ENCODE peak calls at places on chromosomes 5 and 9, in eight cellular contexts. One of them, this sample, is unnamed. For H3K4me1, the result is how much of the 10 kb centered on the place peaks cover.

GRCh38 chr9:27645166-27645840 is 72.0 kb upstream of the C9orf72 start:
- DNase-seq in body of pancreas: no peak
- DNase-seq in left ventricle myocardium inferior: no peak
- DNase-seq in pancreas: no peak
- DNase-seq in PC-9: no peak
- DNase-seq in right atrium auricular region: no peak
- DNase-seq in uterus: no peak
- DNase-seq in naive thymus-derived CD4-positive, alpha-beta T cell: no peak
- DNase-seq in this sample: no peak

GRCh38 chr5:52864884-52865283 is 77.2 kb downstream of the ITGA1 start:
- DNase-seq in body of pancreas: no peak
- DNase-seq in left ventricle myocardium inferior: no peak
- DNase-seq in pancreas: no peak
- DNase-seq in PC-9: no peak
- DNase-seq in right atrium auricular region: no peak
- DNase-seq in uterus: no peak
- DNase-seq in naive thymus-derived CD4-positive, alpha-beta T cell: no peak
- DNase-seq in this sample: no peak

GRCh38 chr5:95697781-95698681 is 15.2 kb upstream of the SPATA9 start:
- DNase-seq in body of pancreas: no peak
- DNase-seq in left ventricle myocardium inferior: no peak
- DNase-seq in pancreas: no peak
- DNase-seq in PC-9: peak
- DNase-seq in right atrium auricular region: no peak
- DNase-seq in uterus: no peak
- DNase-seq in naive thymus-derived CD4-positive, alpha-beta T cell: no peak
- DNase-seq in this sample: no peak

GRCh38 chr5:56862909-56863308 is 46.5 kb upstream of the SETD9 start:
- DNase-seq in body of pancreas: no peak
- DNase-seq in left ventricle myocardium inferior: no peak
- DNase-seq in pancreas: no peak
- DNase-seq in PC-9: no peak
- DNase-seq in right atrium auricular region: no peak
- DNase-seq in uterus: no peak
- DNase-seq in naive thymus-derived CD4-positive, alpha-beta T cell: no peak
- DNase-seq in this sample: no peak

GRCh38 chr5:78755822-78756429 is 107.4 kb upstream of the LHFPL2 start:
- DNase-seq in body of pancreas: no peak
- DNase-seq in left ventricle myocardium inferior: no peak
- DNase-seq in pancreas: no peak
- DNase-seq in PC-9: peak
- DNase-seq in right atrium auricular region: no peak
- DNase-seq in uterus: no peak
- DNase-seq in naive thymus-derived CD4-positive, alpha-beta T cell: no peak
- DNase-seq in this sample: no peak

GRCh38 chr5:176425138-176425537 is 8.8 kb upstream of the CLTB start:
- DNase-seq in body of pancreas: no peak
- DNase-seq in left ventricle myocardium inferior: no peak
- DNase-seq in pancreas: no peak
- DNase-seq in PC-9: peak
- DNase-seq in right atrium auricular region: no peak
- DNase-seq in uterus: no peak
- DNase-seq in naive thymus-derived CD4-positive, alpha-beta T cell: no peak
- DNase-seq in this sample: no peak

GRCh38 chr5:175589714-175590113 is 68.2 kb upstream of the HRH2 start:
- DNase-seq in body of pancreas: no peak
- DNase-seq in left ventricle myocardium inferior: no peak
- DNase-seq in pancreas: no peak
- DNase-seq in PC-9: no peak
- DNase-seq in right atrium auricular region: no peak
- DNase-seq in uterus: no peak
- DNase-seq in naive thymus-derived CD4-positive, alpha-beta T cell: no peak
- DNase-seq in this sample: no peak

GRCh38 chr9:80649001-80649420 is 1040.3 kb downstream of the TLE1 start:
- DNase-seq in body of pancreas: peak
- DNase-seq in left ventricle myocardium inferior: no peak
- DNase-seq in pancreas: no peak
- DNase-seq in PC-9: no peak
- DNase-seq in right atrium auricular region: peak
- DNase-seq in uterus: peak
- DNase-seq in naive thymus-derived CD4-positive, alpha-beta T cell: no peak
- DNase-seq in this sample: no peak

GRCh38 chr5:168270446-168270845 is 21.0 kb upstream of the WWC1 start:
- DNase-seq in body of pancreas: no peak
- DNase-seq in left ventricle myocardium inferior: no peak
- DNase-seq in pancreas: no peak
- DNase-seq in PC-9: peak
- DNase-seq in right atrium auricular region: no peak
- DNase-seq in uterus: no peak
- DNase-seq in naive thymus-derived CD4-positive, alpha-beta T cell: no peak
- DNase-seq in this sample: no peak

GRCh38 chr5:102628449-102629175 is 126.5 kb upstream of the PAM start:
- DNase-seq in body of pancreas: peak
- DNase-seq in left ventricle myocardium inferior: no peak
- DNase-seq in pancreas: no peak
- DNase-seq in PC-9: peak
- DNase-seq in right atrium auricular region: no peak
- DNase-seq in uterus: no peak
- DNase-seq in naive thymus-derived CD4-positive, alpha-beta T cell: no peak
- DNase-seq in this sample: no peak

GRCh38 chr5:145991044-145991575 is 54.7 kb downstream of the SH3RF2 start:
- DNase-seq in body of pancreas: no peak
- DNase-seq in left ventricle myocardium inferior: no peak
- DNase-seq in pancreas: no peak
- DNase-seq in PC-9: no peak
- DNase-seq in right atrium auricular region: no peak
- DNase-seq in uterus: no peak
- DNase-seq in naive thymus-derived CD4-positive, alpha-beta T cell: no peak
- DNase-seq in this sample: no peak

GRCh38 chr5:142888469-142889085 is 118.4 kb downstream of the ARHGAP26 start:
- DNase-seq in body of pancreas: peak
- DNase-seq in left ventricle myocardium inferior: no peak
- DNase-seq in pancreas: no peak
- DNase-seq in PC-9: peak
- DNase-seq in right atrium auricular region: no peak
- DNase-seq in uterus: no peak
- DNase-seq in naive thymus-derived CD4-positive, alpha-beta T cell: no peak
- DNase-seq in this sample: no peak

DNA sequence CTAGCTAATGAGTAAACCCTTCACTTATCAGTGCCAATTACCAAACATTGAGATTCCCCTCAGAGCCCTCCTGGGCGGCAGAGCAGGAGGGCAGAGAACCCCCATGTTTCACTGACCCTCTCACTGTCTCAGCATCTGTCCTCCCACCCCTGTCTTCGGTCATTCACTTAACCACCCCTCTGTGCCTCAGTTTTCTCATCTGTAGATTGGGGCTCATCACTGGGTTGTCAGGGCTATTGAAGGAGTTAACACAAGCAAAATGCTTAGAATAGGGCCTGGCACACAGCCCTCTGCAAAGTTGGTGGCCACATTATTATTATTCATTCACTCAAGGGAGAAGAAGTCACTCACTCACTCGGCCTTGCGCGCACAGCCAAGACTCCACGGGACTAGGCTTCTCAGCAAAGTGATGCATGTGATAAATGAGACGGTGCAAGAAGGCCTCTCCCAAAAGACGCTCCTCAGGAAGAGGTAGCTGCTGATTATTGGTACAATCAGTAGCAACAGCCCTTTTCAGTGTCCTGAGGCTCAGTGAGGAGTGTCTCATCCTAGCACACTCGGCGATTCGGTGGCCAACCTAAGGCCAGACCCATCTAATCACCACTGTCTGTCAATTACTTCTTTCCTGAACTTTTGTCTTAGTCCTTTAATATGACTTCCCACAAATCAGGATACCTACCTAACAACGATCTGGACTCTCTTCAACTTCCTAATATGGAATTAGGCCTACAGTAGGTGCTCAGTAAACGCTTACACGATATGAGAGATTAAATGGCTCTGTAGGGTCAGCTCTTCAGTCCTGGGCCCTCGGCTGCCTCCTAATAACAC is 7.9 kb downstream of the PDGFRB start:
- DNase-seq in body of pancreas: no peak
- DNase-seq in left ventricle myocardium inferior: no peak
- DNase-seq in pancreas: no peak
- DNase-seq in PC-9: no peak
- DNase-seq in right atrium auricular region: no peak
- DNase-seq in uterus: no peak
- DNase-seq in naive thymus-derived CD4-positive, alpha-beta T cell: no peak
- DNase-seq in this sample: no peak
- H3K4me1 ChIP-seq in body of pancreas: under half
- H3K4me1 ChIP-seq in left ventricle myocardium inferior: half or more
- H3K4me1 ChIP-seq in pancreas: under half
- H3K4me1 ChIP-seq in PC-9: under half
- H3K4me1 ChIP-seq in right atrium auricular region: half or more
- H3K4me1 ChIP-seq in uterus: under half
- H3K4me1 ChIP-seq in naive thymus-derived CD4-positive, alpha-beta T cell: under half
- H3K4me1 ChIP-seq in this sample: under half

DNA sequence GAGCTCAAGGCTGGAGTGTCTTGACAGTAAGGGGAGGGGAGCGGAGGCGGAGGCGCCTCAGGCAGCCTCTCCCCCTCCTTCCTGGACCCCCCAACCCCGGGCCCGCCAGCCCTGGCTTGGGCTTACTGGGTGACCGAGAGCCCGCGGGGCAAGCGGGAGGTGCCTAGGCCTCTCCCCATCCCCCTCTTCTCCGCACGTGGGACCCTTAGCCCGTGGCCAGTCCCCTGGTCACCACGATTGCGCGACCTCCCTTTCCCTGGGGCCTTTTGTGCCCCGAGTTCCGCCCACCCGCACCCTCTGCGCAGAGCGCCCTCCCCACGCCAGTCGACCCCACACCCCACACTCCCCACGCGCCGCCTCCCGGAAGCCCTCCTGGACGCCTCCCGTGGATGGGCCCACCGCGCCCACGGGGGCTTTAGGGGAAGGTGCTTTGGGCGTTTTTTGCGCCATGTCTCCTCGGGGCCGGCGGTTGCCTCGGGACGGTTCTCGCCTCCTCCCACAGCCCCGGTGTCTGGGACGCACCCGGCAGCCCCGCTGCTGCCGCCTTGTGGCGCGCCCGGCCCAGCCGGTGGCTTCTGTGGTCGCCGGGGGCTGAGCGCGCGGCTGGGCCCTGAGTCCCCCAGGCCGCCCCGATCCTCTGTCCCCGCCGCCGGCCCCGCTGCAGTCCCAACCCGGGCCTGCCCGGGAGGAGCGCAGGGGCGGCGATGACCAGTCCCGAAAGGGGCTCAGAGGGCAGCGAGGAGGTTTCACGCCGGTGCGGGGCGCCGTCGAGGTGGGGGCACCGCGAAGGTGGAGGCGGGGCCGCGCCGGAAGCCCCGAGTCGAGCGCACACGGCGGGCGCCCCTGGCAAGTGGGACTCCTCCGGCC is 3.2 kb downstream of the TOR4A start:
- DNase-seq in body of pancreas: no peak
- DNase-seq in left ventricle myocardium inferior: no peak
- DNase-seq in pancreas: no peak
- DNase-seq in PC-9: no peak
- DNase-seq in right atrium auricular region: no peak
- DNase-seq in uterus: no peak
- DNase-seq in naive thymus-derived CD4-positive, alpha-beta T cell: no peak
- DNase-seq in this sample: peak
- H3K4me1 ChIP-seq in body of pancreas: under half
- H3K4me1 ChIP-seq in left ventricle myocardium inferior: half or more
- H3K4me1 ChIP-seq in pancreas: under half
- H3K4me1 ChIP-seq in PC-9: under half
- H3K4me1 ChIP-seq in right atrium auricular region: under half
- H3K4me1 ChIP-seq in uterus: under half
- H3K4me1 ChIP-seq in naive thymus-derived CD4-positive, alpha-beta T cell: under half
- H3K4me1 ChIP-seq in this sample: under half

GRCh38 chr5:124728331-124729307 is 17.8 kb downstream of the ZNF608 start:
- DNase-seq in body of pancreas: no peak
- DNase-seq in left ventricle myocardium inferior: no peak
- DNase-seq in pancreas: no peak
- DNase-seq in PC-9: no peak
- DNase-seq in right atrium auricular region: no peak
- DNase-seq in uterus: no peak
- DNase-seq in naive thymus-derived CD4-positive, alpha-beta T cell: no peak
- DNase-seq in this sample: no peak

GRCh38 chr5:124730381-124730780 is 16.1 kb downstream of the ZNF608 start:
- DNase-seq in body of pancreas: no peak
- DNase-seq in left ventricle myocardium inferior: no peak
- DNase-seq in pancreas: no peak
- DNase-seq in PC-9: no peak
- DNase-seq in right atrium auricular region: no peak
- DNase-seq in uterus: no peak
- DNase-seq in naive thymus-derived CD4-positive, alpha-beta T cell: no peak
- DNase-seq in this sample: no peak

GRCh38 chr5:124726631-124727362 is 19.6 kb downstream of the ZNF608 start:
- DNase-seq in body of pancreas: no peak
- DNase-seq in left ventricle myocardium inferior: no peak
- DNase-seq in pancreas: no peak
- DNase-seq in PC-9: no peak
- DNase-seq in right atrium auricular region: no peak
- DNase-seq in uterus: no peak
- DNase-seq in naive thymus-derived CD4-positive, alpha-beta T cell: no peak
- DNase-seq in this sample: no peak

GRCh38 chr5:124732349-124732875 is 14.0 kb downstream of the ZNF608 start:
- DNase-seq in body of pancreas: no peak
- DNase-seq in left ventricle myocardium inferior: no peak
- DNase-seq in pancreas: no peak
- DNase-seq in PC-9: no peak
- DNase-seq in right atrium auricular region: no peak
- DNase-seq in uterus: no peak
- DNase-seq in naive thymus-derived CD4-positive, alpha-beta T cell: no peak
- DNase-seq in this sample: no peak

DNA sequence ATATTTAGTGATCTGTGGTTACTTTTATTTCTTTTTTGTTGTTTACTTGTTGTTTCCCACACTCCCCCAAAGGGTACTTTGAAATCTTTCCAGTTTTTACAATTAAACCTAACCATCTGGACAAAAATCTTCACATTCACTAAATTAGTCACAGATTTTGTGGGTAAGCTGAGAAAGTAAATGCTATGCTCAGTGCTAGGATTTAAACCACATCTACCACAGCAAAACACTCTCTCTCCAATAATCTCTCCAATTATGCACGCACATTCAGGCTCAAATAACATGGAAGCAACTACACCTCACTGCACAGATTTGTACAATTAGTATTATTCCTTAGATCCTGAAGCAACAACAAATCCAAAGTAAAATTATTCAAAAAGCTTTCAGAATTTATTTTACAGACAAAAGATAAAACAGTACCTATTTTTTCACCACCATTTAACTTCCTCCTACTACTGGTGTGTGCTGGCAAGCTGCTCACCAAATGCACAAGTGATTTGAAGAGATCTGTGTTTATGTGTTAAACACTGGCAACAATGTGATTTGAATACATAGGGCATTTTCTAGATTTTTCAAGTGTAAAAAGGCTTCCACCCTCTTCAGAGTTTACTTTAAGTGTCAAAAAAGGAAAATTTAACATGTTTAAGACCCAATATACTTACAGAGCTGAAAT is 16.6 kb downstream of the ZNF608 start:
- DNase-seq in body of pancreas: no peak
- DNase-seq in left ventricle myocardium inferior: no peak
- DNase-seq in pancreas: no peak
- DNase-seq in PC-9: no peak
- DNase-seq in right atrium auricular region: no peak
- DNase-seq in uterus: no peak
- DNase-seq in naive thymus-derived CD4-positive, alpha-beta T cell: no peak
- DNase-seq in this sample: no peak
- H3K4me1 ChIP-seq in body of pancreas: half or more
- H3K4me1 ChIP-seq in left ventricle myocardium inferior: under half
- H3K4me1 ChIP-seq in pancreas: under half
- H3K4me1 ChIP-seq in PC-9: under half
- H3K4me1 ChIP-seq in right atrium auricular region: under half
- H3K4me1 ChIP-seq in uterus: under half
- H3K4me1 ChIP-seq in naive thymus-derived CD4-positive, alpha-beta T cell: under half
- H3K4me1 ChIP-seq in this sample: under half

GRCh38 chr9:131402073-131402472 is 8.2 kb downstream of the PRRC2B start:
- DNase-seq in body of pancreas: no peak
- DNase-seq in left ventricle myocardium inferior: no peak
- DNase-seq in pancreas: no peak
- DNase-seq in PC-9: no peak
- DNase-seq in right atrium auricular region: no peak
- DNase-seq in uterus: no peak
- DNase-seq in naive thymus-derived CD4-positive, alpha-beta T cell: no peak
- DNase-seq in this sample: no peak
- H3K4me1 ChIP-seq in body of pancreas: half or more
- H3K4me1 ChIP-seq in left ventricle myocardium inferior: half or more
- H3K4me1 ChIP-seq in pancreas: half or more
- H3K4me1 ChIP-seq in PC-9: under half
- H3K4me1 ChIP-seq in right atrium auricular region: half or more
- H3K4me1 ChIP-seq in uterus: half or more
- H3K4me1 ChIP-seq in naive thymus-derived CD4-positive, alpha-beta T cell: half or more
- H3K4me1 ChIP-seq in this sample: half or more